ENCODE peak calls at places on chromosomes 5 and 9, in six cellular contexts. A is tibial nerve, W is left ventricle myocardium inferior, G is MM.1S, Y is tibial artery, U is fibroblast of lung. K is an unnamed sample.

GRCh38 chr9:28073278-28073677 is 500.0 kb upstream of the C9orf72 start:
- DNase-seq in A (no peak), W (no peak), G (peak; percentile 79), Y (no peak), U (peak; percentile 60), K (no peak)

GRCh38 chr5:134874831-134875655 is 872 bp downstream of the TXNDC15 start:
- DNase-seq in A (peak; percentile 58), W (peak; percentile 66), G (peak; percentile 55), Y (peak; percentile 80), U (peak; percentile 88), K (peak; percentile 97)

GRCh38 chr9:31034311-31034710 is 1350.1 kb upstream of the ACO1 start:
- DNase-seq in A (no peak), W (no peak), G (no peak), Y (no peak), U (no peak), K (no peak)

GRCh38 chr9:87195306-87195705 is 248.0 kb upstream of the GAS1 start:
- DNase-seq in A (no peak), W (no peak), G (no peak), Y (no peak), U (peak; percentile 37), K (no peak)

GRCh38 chr9:92954078-92954861 is 6.9 kb downstream of the FGD3 start:
- DNase-seq in A (no peak), W (peak; percentile 52), G (peak; percentile 65), Y (no peak), U (no peak), K (peak; percentile 10)

GRCh38 chr9:17906841-17907779 is 328.2 kb downstream of the SH3GL2 start:
- DNase-seq in A (no peak), W (no peak), G (no peak), Y (no peak), U (no peak), K (peak; percentile 63)

GRCh38 chr5:108238461-108238860 is 143.4 kb downstream of the FBXL17 start:
- DNase-seq in A (no peak), W (no peak), G (no peak), Y (no peak), U (no peak), K (no peak)

GRCh38 chr9:131441441-131441840 is 47.6 kb downstream of the PRRC2B start:
- DNase-seq in A (no peak), W (no peak), G (no peak), Y (peak; percentile 37), U (no peak), K (peak; percentile 46)

GRCh38 chr9:120443489-120443888 is 136.5 kb downstream of the CDK5RAP2 start:
- DNase-seq in A (no peak), W (no peak), G (no peak), Y (no peak), U (peak; percentile 77), K (peak; percentile 53)

GRCh38 chr5:60674251-60674650 is 25.7 kb downstream of the DEPDC1B start:
- DNase-seq in A (no peak), W (no peak), G (no peak), Y (no peak), U (no peak), K (no peak)

GRCh38 chr5:143014017-143014651 is 244.0 kb downstream of the ARHGAP26 start:
- DNase-seq in A (no peak), W (peak; percentile 29), G (no peak), Y (no peak), U (no peak), K (no peak)

GRCh38 chr5:10103098-10103497 is 146.6 kb downstream of the ATPSCKMT start:
- DNase-seq in A (no peak), W (no peak), G (no peak), Y (no peak), U (no peak), K (no peak)

GRCh38 chr5:446864-447263 is 3.9 kb downstream of the EXOC3 start:
- DNase-seq in A (no peak), W (no peak), G (peak; percentile 52), Y (peak; percentile 16), U (peak; percentile 61), K (peak; percentile 89)

GRCh38 chr5:1137567-1138444 is 25.9 kb upstream of the SLC12A7 start:
- DNase-seq in A (no peak), W (no peak), G (no peak), Y (peak; percentile 42), U (no peak), K (no peak)

GRCh38 chr5:131595088-131596033 is 39.7 kb downstream of the RAPGEF6 start:
- DNase-seq in A (no peak), W (no peak), G (peak; percentile 8), Y (no peak), U (no peak), K (no peak)

GRCh38 chr5:61394793-61395192 is 62.7 kb downstream of the ZSWIM6 start:
- DNase-seq in A (no peak), W (no peak), G (no peak), Y (no peak), U (no peak), K (no peak)

GRCh38 chr5:1552469-1553255 is 28.9 kb upstream of the LPCAT1 start:
- DNase-seq in A (peak; percentile 60), W (peak; percentile 48), G (peak; percentile 33), Y (peak; percentile 44), U (peak; percentile 36), K (peak; percentile 94)

GRCh38 chr5:146336197-146336596 is 2.4 kb upstream of the POU4F3 start:
- DNase-seq in A (no peak), W (no peak), G (no peak), Y (no peak), U (no peak), K (peak; percentile 77)

GRCh38 chr9:94139672-94140417 is 55.6 kb downstream of the PTPDC1 start:
- DNase-seq in A (peak; percentile 85), W (peak; percentile 85), G (no peak), Y (peak; percentile 92), U (peak; percentile 98), K (peak; percentile 95)

GRCh38 chr5:83265318-83265717 is 188.0 kb downstream of the XRCC4 start:
- DNase-seq in A (no peak), W (no peak), G (no peak), Y (no peak), U (peak; percentile 65), K (no peak)

GRCh38 chr5:155844541-155844940 is 482.4 kb upstream of the SGCD start:
- DNase-seq in A (no peak), W (no peak), G (no peak), Y (no peak), U (no peak), K (no peak)

GRCh38 chr5:149938791-149939358 is 5.7 kb downstream of the PDE6A start:
- DNase-seq in A (no peak), W (no peak), G (no peak), Y (peak; percentile 23), U (peak; percentile 54), K (peak; percentile 83)

GRCh38 chr5:153641183-153641688 is 150.8 kb downstream of the GRIA1 start:
- DNase-seq in A (no peak), W (no peak), G (no peak), Y (no peak), U (no peak), K (no peak)

GRCh38 chr5:130871346-130872086 is 293.5 kb downstream of the HINT1 start:
- DNase-seq in A (peak; percentile 46), W (peak; percentile 46), G (peak; percentile 41), Y (peak; percentile 36), U (peak; percentile 5), K (no peak)

GRCh38 chr5:176630681-176631222 is 277 bp downstream of the EIF4E1B start:
- DNase-seq in A (no peak), W (no peak), G (no peak), Y (no peak), U (no peak), K (no peak)
- H3K4me1 ChIP-seq in A (peaks cover 20% of the 10 kb centered on the region), W (peaks cover 15% of the 10 kb centered on the region), G (no peaks in the 10 kb centered on the region), Y (peaks cover 16% of the 10 kb centered on the region), U (peaks cover 3% of the 10 kb centered on the region), K (no peaks in the 10 kb centered on the region)

DNA sequence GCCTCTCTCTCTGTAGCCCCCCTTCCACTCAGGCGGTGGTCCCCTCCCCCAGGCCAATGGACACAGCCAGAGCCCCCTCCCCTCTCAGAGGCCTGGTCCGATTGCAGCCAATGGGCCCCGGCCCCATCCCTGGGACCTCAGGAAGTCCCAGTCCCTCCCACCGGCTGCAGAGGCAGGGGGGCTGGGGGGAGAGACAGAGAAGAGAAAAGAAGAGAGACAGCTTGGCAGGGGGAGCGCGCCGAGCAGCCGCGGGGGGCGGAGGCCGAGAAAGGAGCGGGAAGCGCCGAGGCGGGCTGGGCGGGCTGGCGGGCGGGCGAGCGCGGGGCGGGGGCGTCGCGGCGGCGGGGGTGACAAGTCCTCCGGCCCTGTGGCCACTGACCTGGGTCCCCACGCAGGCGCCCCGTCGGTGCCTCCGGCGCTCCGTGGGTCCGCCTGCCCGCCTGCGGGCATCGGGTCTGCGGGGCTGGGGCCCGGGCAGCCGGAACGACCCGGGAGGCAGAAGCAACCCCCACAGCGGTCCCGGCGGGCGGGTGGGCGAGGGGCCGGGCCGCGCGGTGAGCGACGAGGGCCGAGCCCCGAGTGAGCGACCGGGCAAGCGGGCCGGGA is 11.8 kb downstream of the CNTFR start:
- DNase-seq in A (no peak), W (no peak), G (no peak), Y (no peak), U (no peak), K (no peak)
- H3K4me1 ChIP-seq in A (peaks cover 71% of the 10 kb centered on the region), W (peaks cover 20% of the 10 kb centered on the region), G (no peaks in the 10 kb centered on the region), Y (peaks cover 11% of the 10 kb centered on the region), U (no peaks in the 10 kb centered on the region), K (no peaks in the 10 kb centered on the region)

GRCh38 chr5:69517763-69518212 is 25.2 kb downstream of the OCLN start:
- DNase-seq in A (no peak), W (no peak), G (no peak), Y (no peak), U (peak; percentile 73), K (peak; percentile 72)
- H3K4me1 ChIP-seq in A (peaks cover 5% of the 10 kb centered on the region), W (no peaks in the 10 kb centered on the region), G (no peaks in the 10 kb centered on the region), Y (no peaks in the 10 kb centered on the region), U (peaks cover 3% of the 10 kb centered on the region), K (peaks cover 32% of the 10 kb centered on the region)

GRCh38 chr5:172586118-172587060 is 54.7 kb upstream of the NEURL1B start:
- DNase-seq in A (no peak), W (no peak), G (no peak), Y (no peak), U (no peak), K (no peak)
- H3K4me1 ChIP-seq in A (peaks cover 43% of the 10 kb centered on the region), W (peaks cover 65% of the 10 kb centered on the region), G (no peaks in the 10 kb centered on the region), Y (no peaks in the 10 kb centered on the region), U (no peaks in the 10 kb centered on the region), K (no peaks in the 10 kb centered on the region)

DNA sequence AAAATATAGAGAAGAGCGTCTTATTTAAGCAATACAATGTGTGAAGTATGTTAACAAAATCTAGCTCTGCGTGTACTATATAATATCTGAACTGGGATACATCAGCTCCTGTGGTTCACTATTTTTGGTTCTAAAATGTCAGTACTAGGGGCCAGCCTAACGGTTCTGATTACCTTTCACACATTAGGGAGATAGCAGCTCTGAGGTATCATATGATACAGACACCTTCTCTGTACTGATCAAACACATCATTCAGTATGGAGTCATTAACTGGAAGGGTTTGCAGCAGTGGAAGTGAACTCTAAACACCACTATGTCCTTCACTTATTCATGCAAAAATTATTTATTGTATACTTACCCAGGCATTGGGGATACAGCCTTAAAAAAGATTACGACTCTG is 2.1 kb upstream of the LNPEP start:
- DNase-seq in A (no peak), W (no peak), G (peak; percentile 24), Y (no peak), U (no peak), K (no peak)
- H3K4me1 ChIP-seq in A (peaks cover 43% of the 10 kb centered on the region), W (peaks cover 81% of the 10 kb centered on the region), G (peaks cover 32% of the 10 kb centered on the region), Y (peaks cover 11% of the 10 kb centered on the region), U (peaks cover 5% of the 10 kb centered on the region), K (peaks cover 26% of the 10 kb centered on the region)